ENCODE peak calls at places on chromosomes 7 and 10, in four cellular contexts. H is GM23338; W is gastrocnemius medialis; Y is CD8-positive, alpha-beta T cell. S is an unnamed sample. For H3K4me1, the result is how much of the 10 kb centered on the place peaks cover.

GRCh38 chr10:127441350-127442219 is 107.5 kb upstream of the NPS start:
- DNase-seq in H (peak), W (no peak), Y (no peak), S (no peak)

GRCh38 chr10:110857265-110858158 is 14.2 kb upstream of the PDCD4 start:
- DNase-seq in H (no peak), W (no peak), Y (no peak), S (no peak)

GRCh38 chr10:23472181-23472580 is 33.3 kb downstream of the OTUD1 start:
- DNase-seq in H (peak), W (no peak), Y (no peak), S (no peak)

GRCh38 chr7:116401711-116402110 is 97.8 kb upstream of the CAV2 start:
- DNase-seq in H (no peak), W (no peak), Y (no peak), S (no peak)

GRCh38 chr7:133705596-133705995 is 421.5 kb upstream of the LRGUK start:
- DNase-seq in H (no peak), W (no peak), Y (no peak), S (no peak)

GRCh38 chr10:77428776-77429395 is 208.7 kb downstream of the KCNMA1 start:
- DNase-seq in H (peak), W (peak), Y (no peak), S (no peak)

GRCh38 chr7:17548014-17548653 is 249.7 kb downstream of the AHR start:
- DNase-seq in H (peak), W (no peak), Y (no peak), S (no peak)

GRCh38 chr7:122412441-122412840 is 107.9 kb upstream of the FEZF1 start:
- DNase-seq in H (no peak), W (no peak), Y (no peak), S (no peak)

GRCh38 chr10:99329891-99330674 is 927 bp downstream of the CNNM1 start:
- DNase-seq in H (peak), W (no peak), Y (no peak), S (peak)

GRCh38 chr7:11120068-11120664 is 146.5 kb downstream of the PHF14 start:
- DNase-seq in H (no peak), W (no peak), Y (no peak), S (no peak)

GRCh38 chr10:23081156-23081833 is 14.1 kb upstream of the MSRB2 start:
- DNase-seq in H (no peak), W (no peak), Y (no peak), S (no peak)

GRCh38 chr10:110395350-110396283 is 90.9 kb upstream of the SMNDC1 start:
- DNase-seq in H (no peak), W (no peak), Y (no peak), S (peak)

GRCh38 chr10:84523509-84523908 is 195.1 kb downstream of the CCSER2 start:
- DNase-seq in H (no peak), W (no peak), Y (no peak), S (no peak)

GRCh38 chr10:77027576-77027975 is 610.0 kb downstream of the KCNMA1 start:
- DNase-seq in H (no peak), W (no peak), Y (no peak), S (no peak)

GRCh38 chr10:6185039-6185716 is 17.6 kb upstream of the PFKFB3 start:
- DNase-seq in H (no peak), W (no peak), Y (no peak), S (no peak)

GRCh38 chr10:7424315-7424714 is 13.5 kb upstream of the SFMBT2 start:
- DNase-seq in H (peak), W (no peak), Y (no peak), S (no peak)

GRCh38 chr7:37208528-37208927 is 240.1 kb downstream of the ELMO1 start:
- DNase-seq in H (peak), W (peak), Y (no peak), S (no peak)

GRCh38 chr7:130151591-130152269 is 53.5 kb downstream of the TMEM209 start:
- DNase-seq in H (no peak), W (no peak), Y (peak), S (no peak)

GRCh38 chr10:71548494-71548846 is 151.8 kb downstream of the CDH23 start:
- DNase-seq in H (no peak), W (no peak), Y (no peak), S (no peak)

GRCh38 chr10:95741807-95742528 is 14.0 kb upstream of the ENTPD1 start:
- DNase-seq in H (peak), W (no peak), Y (no peak), S (no peak)

GRCh38 chr10:88851706-88852105 is at the start of gene ANKRD22:
- DNase-seq in H (peak), W (no peak), Y (no peak), S (peak)

GRCh38 chr7:132573237-132573636 is 3.0 kb downstream of the PLXNA4 start:
- DNase-seq in H (peak), W (no peak), Y (no peak), S (no peak)

GRCh38 chr10:9824546-9825164 is 1193.0 kb upstream of the CELF2 start:
- DNase-seq in H (no peak), W (no peak), Y (no peak), S (no peak)

GRCh38 chr10:128036011-128036615 is 90.1 kb downstream of the MKI67 start:
- DNase-seq in H (no peak), W (no peak), Y (no peak), S (no peak)

GRCh38 chr10:36073796-36074345 is 431.8 kb upstream of the FZD8 start:
- DNase-seq in H (no peak), W (no peak), Y (no peak), S (no peak)

GRCh38 chr10:125691160-125691981 is 8.4 kb upstream of the TEX36 start:
- DNase-seq in H (no peak), W (no peak), Y (no peak), S (no peak)

GRCh38 chr7:28767356-28767755 is 190.8 kb downstream of the TRIL start:
- DNase-seq in H (no peak), W (no peak), Y (no peak), S (no peak)

GRCh38 chr10:128992770-128993169 is 474.3 kb upstream of the MGMT start:
- DNase-seq in H (no peak), W (no peak), Y (no peak), S (no peak)

GRCh38 chr7:21200513-21200912 is 227.4 kb upstream of the SP4 start:
- DNase-seq in H (no peak), W (no peak), Y (no peak), S (no peak)

GRCh38 chr7:128100949-128101713 is 69.9 kb upstream of the LRRC4 start:
- DNase-seq in H (no peak), W (no peak), Y (no peak), S (no peak)

GRCh38 chr7:137592232-137592896 is 248.8 kb upstream of the PTN start:
- DNase-seq in H (peak), W (no peak), Y (no peak), S (no peak)

GRCh38 chr7:74234549-74234948 is 19.6 kb downstream of the RFC2 start:
- DNase-seq in H (no peak), W (no peak), Y (no peak), S (no peak)

GRCh38 chr10:82245157-82245556 is 370.2 kb downstream of the NRG3 start:
- DNase-seq in H (peak), W (no peak), Y (no peak), S (no peak)

GRCh38 chr10:22932626-22933370 is 4.9 kb downstream of the ARMC3 start:
- DNase-seq in H (no peak), W (peak), Y (no peak), S (no peak)

GRCh38 chr10:16105082-16105481 is 244.8 kb upstream of the MINDY3 start:
- DNase-seq in H (no peak), W (no peak), Y (no peak), S (no peak)

GRCh38 chr10:5691786-5692185 is 7.1 kb downstream of the TASOR2 start:
- DNase-seq in H (peak), W (no peak), Y (no peak), S (no peak)

GRCh38 chr10:59905066-59905734 is 1.2 kb downstream of the CCDC6 start:
- DNase-seq in H (peak), W (peak), Y (no peak), S (peak)

GRCh38 chr10:114034943-114035645 is 8.6 kb upstream of the ADRB1 start:
- DNase-seq in H (no peak), W (no peak), Y (no peak), S (no peak)

GRCh38 chr7:19110778-19111175 is 6.7 kb downstream of the TWIST1 start:
- DNase-seq in H (no peak), W (no peak), Y (no peak), S (no peak)

GRCh38 chr7:19112290-19113000 is 5.0 kb downstream of the TWIST1 start:
- DNase-seq in H (peak), W (no peak), Y (no peak), S (no peak)

GRCh38 chr7:19110026-19110777 is 7.2 kb downstream of the TWIST1 start:
- DNase-seq in H (peak), W (no peak), Y (no peak), S (no peak)

GRCh38 chr7:19113001-19113349 is 4.5 kb downstream of the TWIST1 start:
- DNase-seq in H (no peak), W (no peak), Y (no peak), S (no peak)

GRCh38 chr7:19111474-19112143 is 5.8 kb downstream of the TWIST1 start:
- DNase-seq in H (peak), W (no peak), Y (no peak), S (no peak)
- H3K4me3 ChIP-seq in H (peak), W (no peak), Y (no peak), S (no peak)

GRCh38 chr10:86863443-86863842 is 94.0 kb downstream of the MMRN2 start:
- DNase-seq in H (no peak), W (peak), Y (no peak), S (no peak)
- H3K4me1 ChIP-seq in H (half or more), W (under half), Y (under half), S (under half)

DNA sequence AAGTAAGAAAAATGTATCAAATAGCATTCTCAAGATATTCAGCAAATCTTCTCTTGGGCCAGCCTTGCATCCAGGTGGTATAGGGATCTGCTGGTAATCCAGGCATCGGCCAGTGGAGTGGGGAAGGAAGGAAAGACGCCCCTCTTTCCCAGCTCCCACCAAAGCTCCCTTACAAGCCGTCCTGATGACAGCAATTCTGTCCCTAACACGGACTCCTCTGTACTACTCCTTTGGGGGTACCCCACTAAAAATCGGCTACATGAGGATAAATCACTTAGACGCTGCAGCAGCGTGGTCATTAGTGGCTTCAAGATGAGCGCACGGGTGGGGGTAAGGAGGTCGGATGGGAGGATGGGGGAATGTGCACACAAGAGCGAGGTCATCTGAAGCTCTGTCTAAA is 24.7 kb upstream of the NUB1 start:
- DNase-seq in H (no peak), W (no peak), Y (no peak), S (no peak)
- TF ChIP-seq CTCF in H (no peak), W (no peak), Y (no peak), S (no peak)

DNA sequence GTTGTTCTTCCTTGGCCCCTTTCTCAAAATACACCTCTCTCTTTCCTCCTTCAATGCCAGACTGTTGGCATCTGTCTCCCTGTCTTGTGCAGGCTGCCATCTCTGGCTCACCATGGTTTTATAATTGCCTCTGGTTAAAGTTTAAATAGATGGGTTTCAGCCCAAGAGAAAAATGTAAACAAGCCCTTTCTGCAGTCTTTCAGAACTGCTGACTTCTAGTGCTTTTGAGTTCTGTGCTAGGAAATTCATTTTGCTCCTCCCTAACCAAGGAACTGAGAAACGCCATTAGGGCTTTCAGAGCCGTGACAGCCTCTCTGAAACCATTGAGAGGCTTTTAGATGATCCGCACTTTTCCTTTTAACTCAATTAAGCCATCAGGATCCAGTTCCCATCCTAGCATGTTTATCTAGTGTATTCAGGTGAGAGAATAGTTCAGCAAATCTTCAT is 101.5 kb upstream of the MKLN1 start:
- DNase-seq in H (no peak), W (no peak), Y (no peak), S (no peak)
- H3K4me3 ChIP-seq in H (no peak), W (no peak), Y (no peak), S (no peak)

DNA sequence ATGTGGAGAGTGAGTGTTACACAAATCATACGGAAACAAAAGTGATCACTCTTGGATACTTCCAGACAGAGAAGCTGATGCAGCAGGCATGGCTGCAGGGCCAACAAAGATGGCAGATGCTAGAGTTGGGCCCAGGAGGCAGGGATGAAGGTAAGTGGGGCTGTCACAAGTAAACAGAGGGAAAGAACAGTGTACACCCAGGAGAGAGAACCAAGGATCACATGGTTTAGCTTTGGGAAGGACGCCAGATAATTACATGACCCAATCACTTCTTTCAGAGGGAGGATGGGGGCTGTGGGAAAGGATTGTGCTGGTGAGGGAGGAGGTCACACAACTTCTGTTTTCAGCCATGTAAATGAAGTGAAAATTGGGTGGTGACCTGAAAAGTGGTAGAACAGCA is 179.4 kb upstream of the NAMPT start:
- DNase-seq in H (no peak), W (no peak), Y (no peak), S (no peak)
- H3K4me1 ChIP-seq in H (under half), W (under half), Y (under half), S (under half)

GRCh38 chr10:75853085-75853484 is 421.7 kb downstream of the LRMDA start:
- DNase-seq in H (peak), W (no peak), Y (no peak), S (no peak)
- TF ChIP-seq CTCF in H (peak), W (peak), Y (no peak), S (no peak)

GRCh38 chr10:124449170-124450009 is 445 bp downstream of the NKX1-2 start:
- DNase-seq in H (peak), W (no peak), Y (no peak), S (no peak)

GRCh38 chr10:124446830-124447740 is 2.8 kb downstream of the NKX1-2 start:
- DNase-seq in H (peak), W (no peak), Y (no peak), S (no peak)

GRCh38 chr10:124450010-124450782 is at the start of gene NKX1-2:
- DNase-seq in H (peak), W (no peak), Y (no peak), S (no peak)

GRCh38 chr10:124448696-124449169 is 1.1 kb downstream of the NKX1-2 start:
- DNase-seq in H (peak), W (no peak), Y (no peak), S (no peak)

GRCh38 chr10:124447741-124448466 is 1.9 kb downstream of the NKX1-2 start:
- DNase-seq in H (peak), W (no peak), Y (no peak), S (no peak)
- H3K4me3 ChIP-seq in H (peak), W (peak), Y (no peak), S (no peak)

DNA sequence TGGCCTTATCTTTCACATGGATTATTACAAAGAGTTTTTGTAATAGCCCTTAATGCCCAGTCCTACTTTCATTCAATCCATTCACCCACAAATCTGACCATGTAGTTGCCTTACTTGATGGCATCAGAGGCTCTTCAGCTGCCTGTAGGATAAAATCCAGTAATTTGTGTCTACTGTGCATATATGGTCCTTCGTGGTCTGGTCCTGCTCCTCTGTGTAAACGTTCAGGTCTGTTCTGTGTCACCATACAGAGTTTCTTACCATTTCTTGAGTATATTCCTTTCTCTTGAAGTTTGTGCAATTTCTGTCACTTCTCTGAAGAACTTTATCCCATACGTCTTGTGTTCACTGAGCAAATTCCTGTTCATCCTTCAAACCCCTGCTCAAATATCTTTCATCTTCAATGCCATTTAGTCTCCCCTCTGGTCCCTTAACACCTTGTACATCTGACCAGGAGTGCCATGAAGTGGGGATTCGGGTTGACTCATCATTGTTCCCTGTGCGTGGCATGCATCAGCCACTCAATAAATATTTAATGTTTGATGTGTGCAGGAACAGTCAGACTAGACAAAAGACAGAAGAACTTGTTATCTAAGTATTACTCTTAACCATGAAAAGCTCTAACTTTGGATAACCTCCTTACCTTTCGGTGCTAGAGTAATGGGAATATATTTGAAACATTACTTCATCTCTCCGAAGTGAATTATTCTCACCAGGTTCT is 98.6 kb upstream of the RPA3 start:
- DNase-seq in H (no peak), W (no peak), Y (no peak), S (no peak)
- H3K4me1 ChIP-seq in H (under half), W (under half), Y (under half), S (under half)

DNA sequence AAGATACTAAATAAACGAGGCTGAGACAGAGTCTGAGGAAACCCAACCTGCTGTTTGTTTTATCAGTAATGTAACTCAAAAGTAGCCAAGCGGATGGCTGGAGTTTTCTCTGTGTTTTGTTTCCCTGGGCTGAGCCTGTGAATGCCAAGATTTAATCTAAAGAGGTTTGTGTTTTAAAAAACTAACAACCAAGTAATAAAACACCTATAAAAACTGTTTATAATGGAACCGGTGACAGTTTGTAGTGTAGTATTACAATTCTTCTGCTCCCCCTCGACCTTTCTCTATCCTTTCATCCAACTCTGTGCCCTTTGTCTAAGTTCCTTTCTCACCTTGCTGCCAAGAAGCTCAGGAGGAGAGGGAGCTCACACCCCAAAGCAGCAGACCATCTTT is 2.6 kb upstream of the KAT6B start:
- DNase-seq in H (no peak), W (no peak), Y (no peak), S (no peak)
- TF ChIP-seq CTCF in H (no peak), W (no peak), Y (no peak), S (no peak)